ENCODE peak calls at places on chromosomes 7 and 10, in six cellular contexts. One of them, this sample, is unnamed.
A peak's percentile ranks its signal among the peaks of the same experiment; 100 is the strongest.

GRCh38 chr7:114416089-114416990 is 1.7 kb downstream of the FOXP2 start:
- DNase-seq in PC-3: no peak
- DNase-seq in GM23338: no peak
- DNase-seq in GM23248: peak; percentile 17
- DNase-seq in MM.1S: no peak
- DNase-seq in SK-N-SH: no peak
- DNase-seq in this sample: no peak

GRCh38 chr7:72441791-72442190 is 29.7 kb upstream of the CALN1 start:
- DNase-seq in SK-N-SH: no peak
- DNase-seq in GM23248: peak; percentile 38
- DNase-seq in MM.1S: no peak
- DNase-seq in GM23338: no peak
- DNase-seq in PC-3: peak; percentile 6
- DNase-seq in this sample: no peak

GRCh38 chr10:23516530-23516929 is 77.7 kb downstream of the OTUD1 start:
- DNase-seq in MM.1S: peak; percentile 16
- DNase-seq in GM23338: peak; percentile 71
- DNase-seq in PC-3: peak; percentile 46
- DNase-seq in GM23248: peak; percentile 65
- DNase-seq in SK-N-SH: peak; percentile 28
- DNase-seq in this sample: no peak

GRCh38 chr7:75982306-75983064 is 11.9 kb downstream of the TMEM120A start:
- DNase-seq in SK-N-SH: peak; percentile 32
- DNase-seq in MM.1S: no peak
- DNase-seq in GM23338: no peak
- DNase-seq in PC-3: no peak
- DNase-seq in GM23248: no peak
- DNase-seq in this sample: no peak

GRCh38 chr7:29208410-29209250 is 14.1 kb downstream of the CHN2 start:
- DNase-seq in GM23338: no peak
- DNase-seq in GM23248: no peak
- DNase-seq in PC-3: no peak
- DNase-seq in MM.1S: no peak
- DNase-seq in SK-N-SH: no peak
- DNase-seq in this sample: no peak

GRCh38 chr7:30436518-30436917 is 42.1 kb downstream of the NOD1 start:
- DNase-seq in PC-3: no peak
- DNase-seq in GM23248: no peak
- DNase-seq in MM.1S: no peak
- DNase-seq in SK-N-SH: no peak
- DNase-seq in GM23338: no peak
- DNase-seq in this sample: no peak

GRCh38 chr7:4236389-4236788 is 445.7 kb upstream of the FOXK1 start:
- DNase-seq in SK-N-SH: no peak
- DNase-seq in GM23248: no peak
- DNase-seq in PC-3: no peak
- DNase-seq in MM.1S: no peak
- DNase-seq in GM23338: no peak
- DNase-seq in this sample: no peak

GRCh38 chr7:99975782-99976521 is at the start of gene AZGP1:
- DNase-seq in PC-3: peak; percentile 27
- DNase-seq in SK-N-SH: no peak
- DNase-seq in GM23338: no peak
- DNase-seq in MM.1S: peak; percentile 54
- DNase-seq in GM23248: peak; percentile 21
- DNase-seq in this sample: no peak

GRCh38 chr10:119305860-119306513 is 98.6 kb downstream of the GRK5 start:
- DNase-seq in PC-3: peak; percentile 89
- DNase-seq in GM23248: peak; percentile 98
- DNase-seq in GM23338: no peak
- DNase-seq in SK-N-SH: no peak
- DNase-seq in MM.1S: peak; percentile 86
- DNase-seq in this sample: peak; percentile 79

DNA sequence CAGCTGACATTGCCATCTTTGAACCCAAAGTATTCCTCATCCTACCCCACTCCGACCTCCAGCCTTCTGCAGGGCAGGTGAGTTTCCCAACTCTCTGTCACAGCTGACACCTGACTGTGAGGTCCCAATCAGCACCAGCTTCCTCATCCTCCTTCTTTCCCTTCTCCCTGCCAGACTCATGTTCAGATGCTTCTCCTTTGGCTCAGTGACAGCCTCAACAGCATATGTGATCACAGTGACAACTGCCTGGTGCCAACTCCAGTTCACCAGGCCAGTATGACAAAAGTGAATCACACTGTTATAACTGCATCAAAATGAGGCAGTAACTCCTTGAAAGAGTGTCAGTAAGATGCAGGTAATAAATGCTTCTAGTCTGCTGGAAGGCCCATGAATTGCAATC is 46.8 kb upstream of the NFE2L3 start:
- DNase-seq in PC-3: no peak
- DNase-seq in SK-N-SH: no peak
- DNase-seq in GM23248: no peak
- DNase-seq in MM.1S: no peak
- DNase-seq in GM23338: no peak
- DNase-seq in this sample: no peak
- H3K9me2 ChIP-seq in PC-3: no peaks in the 10 kb centered on the region
- H3K9me2 ChIP-seq in SK-N-SH: no peaks in the 10 kb centered on the region
- H3K9me2 ChIP-seq in GM23248: no peaks in the 10 kb centered on the region
- H3K9me2 ChIP-seq in MM.1S: no peaks in the 10 kb centered on the region
- H3K9me2 ChIP-seq in GM23338: no peaks in the 10 kb centered on the region
- H3K9me2 ChIP-seq in this sample: no peaks in the 10 kb centered on the region

GRCh38 chr7:155255071-155255470 is 42.6 kb upstream of the INSIG1 start:
- DNase-seq in PC-3: no peak
- DNase-seq in GM23338: no peak
- DNase-seq in MM.1S: no peak
- DNase-seq in GM23248: no peak
- DNase-seq in SK-N-SH: no peak
- DNase-seq in this sample: no peak

GRCh38 chr7:155252958-155253501 is 44.6 kb upstream of the INSIG1 start:
- DNase-seq in GM23338: no peak
- DNase-seq in SK-N-SH: no peak
- DNase-seq in GM23248: no peak
- DNase-seq in MM.1S: no peak
- DNase-seq in PC-3: no peak
- DNase-seq in this sample: peak; percentile 13

GRCh38 chr7:155252388-155252957 is 45.2 kb upstream of the INSIG1 start:
- DNase-seq in PC-3: peak; percentile 29
- DNase-seq in SK-N-SH: no peak
- DNase-seq in MM.1S: no peak
- DNase-seq in GM23338: no peak
- DNase-seq in GM23248: peak; percentile 57
- DNase-seq in this sample: no peak

GRCh38 chr7:155254018-155254417 is 43.7 kb upstream of the INSIG1 start:
- DNase-seq in GM23338: no peak
- DNase-seq in GM23248: no peak
- DNase-seq in PC-3: no peak
- DNase-seq in MM.1S: no peak
- DNase-seq in SK-N-SH: no peak
- DNase-seq in this sample: no peak

GRCh38 chr7:155251831-155252230 is 45.8 kb upstream of the INSIG1 start:
- DNase-seq in SK-N-SH: peak; percentile 53
- DNase-seq in MM.1S: no peak
- DNase-seq in GM23248: no peak
- DNase-seq in PC-3: no peak
- DNase-seq in GM23338: no peak
- DNase-seq in this sample: no peak
- H3F3A ChIP-seq in SK-N-SH: no peaks in the 10 kb centered on the region
- H3F3A ChIP-seq in MM.1S: no peaks in the 10 kb centered on the region
- H3F3A ChIP-seq in GM23248: peaks cover 2% of the 10 kb centered on the region
- H3F3A ChIP-seq in PC-3: no peaks in the 10 kb centered on the region
- H3F3A ChIP-seq in GM23338: no peaks in the 10 kb centered on the region
- H3F3A ChIP-seq in this sample: no peaks in the 10 kb centered on the region

DNA sequence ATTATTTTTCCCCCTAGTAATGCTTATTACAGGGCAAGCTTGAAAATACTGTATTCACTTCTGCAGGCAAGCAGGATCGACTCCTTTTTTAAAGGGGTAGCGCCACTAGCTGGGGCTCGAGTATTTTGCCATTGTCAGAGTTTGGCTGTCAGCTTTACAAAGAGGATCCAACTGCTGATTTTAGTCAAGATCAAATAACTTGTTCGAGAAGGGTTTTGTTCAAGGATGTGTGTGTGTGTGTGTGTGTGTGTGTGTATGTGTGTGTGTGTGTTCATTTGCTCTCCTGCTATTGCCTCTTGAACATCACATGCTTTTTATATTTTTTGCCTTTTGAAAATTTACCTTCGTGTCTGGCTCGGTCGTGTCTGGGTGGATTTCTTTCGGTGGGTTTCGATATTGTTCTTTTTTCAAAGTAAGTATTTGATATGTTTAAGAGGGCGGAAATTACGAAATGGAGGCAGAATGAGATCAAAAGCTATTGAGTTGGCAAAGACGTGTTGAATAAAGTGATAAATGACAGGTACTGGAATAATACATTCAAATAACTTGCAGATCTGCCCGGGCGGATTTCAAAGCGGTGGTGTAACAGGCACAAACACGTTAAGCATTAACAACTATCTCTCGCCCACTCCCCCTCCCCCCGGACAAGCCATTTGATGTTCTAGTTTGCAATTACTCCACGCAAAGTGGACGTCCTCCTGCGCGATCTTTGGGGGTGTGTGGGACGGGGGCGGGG is 1.1 kb downstream of the ARID5B start:
- DNase-seq in GM23338: peak; percentile 64
- DNase-seq in GM23248: peak; percentile 77
- DNase-seq in PC-3: peak; percentile 95
- DNase-seq in MM.1S: peak; percentile 72
- DNase-seq in SK-N-SH: peak; percentile 62
- DNase-seq in this sample: peak; percentile 57
- H2AFZ ChIP-seq in GM23338: no peak overlapping the region
- H2AFZ ChIP-seq in GM23248: peak overlapping the region; percentile 100
- H2AFZ ChIP-seq in PC-3: peak overlapping the region; percentile 97
- H2AFZ ChIP-seq in MM.1S: peak overlapping the region; percentile 25
- H2AFZ ChIP-seq in SK-N-SH: peak overlapping the region; percentile 64
- H2AFZ ChIP-seq in this sample: peak overlapping the region; percentile 96

GRCh38 chr10:107611101-107611500 is 446.6 kb upstream of the SORCS1 start:
- DNase-seq in MM.1S: no peak
- DNase-seq in GM23248: peak; percentile 10
- DNase-seq in PC-3: peak; percentile 87
- DNase-seq in SK-N-SH: no peak
- DNase-seq in GM23338: no peak
- DNase-seq in this sample: no peak
- H3K9me2 ChIP-seq in MM.1S: no peaks in the 10 kb centered on the region
- H3K9me2 ChIP-seq in GM23248: no peaks in the 10 kb centered on the region
- H3K9me2 ChIP-seq in PC-3: no peaks in the 10 kb centered on the region
- H3K9me2 ChIP-seq in SK-N-SH: no peaks in the 10 kb centered on the region
- H3K9me2 ChIP-seq in GM23338: no peaks in the 10 kb centered on the region
- H3K9me2 ChIP-seq in this sample: no peaks in the 10 kb centered on the region

DNA sequence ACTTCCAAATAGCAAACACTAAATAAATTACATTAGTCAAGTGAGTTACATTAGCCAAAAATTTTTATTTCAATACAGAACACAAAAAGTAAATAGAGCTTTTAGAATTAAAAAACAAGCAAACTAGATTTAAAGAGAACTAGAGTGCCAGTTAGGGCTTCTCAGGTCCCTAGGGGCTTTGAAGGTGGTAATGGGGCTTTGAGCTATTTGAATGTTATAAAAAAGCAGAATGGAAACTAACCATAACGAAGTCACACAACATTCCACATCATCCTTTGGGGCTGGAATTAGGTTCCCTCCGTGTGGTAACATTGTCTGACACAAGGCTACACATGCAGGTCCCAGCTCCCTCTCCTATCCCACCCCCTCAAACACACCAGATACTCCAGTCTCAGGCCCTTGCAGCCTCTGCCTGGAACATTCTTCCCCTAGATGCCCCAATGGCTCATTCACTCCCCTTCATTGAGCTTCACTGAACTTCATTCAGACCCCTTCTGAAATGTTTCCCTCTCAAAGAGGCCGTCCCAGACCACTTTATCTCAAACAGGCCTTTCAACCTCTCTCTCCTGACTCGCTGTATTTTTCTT is 15.3 kb downstream of the JAZF1 start:
- DNase-seq in MM.1S: no peak
- DNase-seq in PC-3: no peak
- DNase-seq in GM23248: peak; percentile 32
- DNase-seq in SK-N-SH: no peak
- DNase-seq in GM23338: no peak
- DNase-seq in this sample: no peak
- H3F3A ChIP-seq in MM.1S: no peaks in the 10 kb centered on the region
- H3F3A ChIP-seq in PC-3: peaks cover 4% of the 10 kb centered on the region
- H3F3A ChIP-seq in GM23248: peaks cover 48% of the 10 kb centered on the region
- H3F3A ChIP-seq in SK-N-SH: peaks cover 6% of the 10 kb centered on the region
- H3F3A ChIP-seq in GM23338: no peaks in the 10 kb centered on the region
- H3F3A ChIP-seq in this sample: no peaks in the 10 kb centered on the region